ENCODE peak calls at places on chromosomes 11 and 22, in eight cellular contexts. C, W, B, I, S, L, F and U are unnamed samples.

GRCh38 chr22:40856513-40857308 is at the start of the genes ST13 and XPNPEP3:
- DNase-seq in C (peak; percentile 98), W (peak; percentile 96), B (peak; percentile 98), I (peak; percentile 93), S (peak; percentile 96), L (peak; percentile 81), F (peak; percentile 92), U (peak; percentile 98)

GRCh38 chr11:118180300-118180703 is 3.9 kb upstream of the SCN2B start:
- DNase-seq in C (no peak), W (no peak), B (peak; percentile 85), I (peak; percentile 30), S (no peak), L (no peak), F (no peak), U (no peak)

GRCh38 chr11:77147668-77148321 is 19.7 kb downstream of the MYO7A start:
- DNase-seq in C (peak; percentile 73), W (no peak), B (peak; percentile 68), I (no peak), S (no peak), L (no peak), F (no peak), U (no peak)

GRCh38 chr22:27433585-27434190 is 367.9 kb downstream of the MN1 start:
- DNase-seq in C (no peak), W (no peak), B (peak; percentile 71), I (peak; percentile 22), S (no peak), L (no peak), F (no peak), U (no peak)

GRCh38 chr22:21632237-21632895 is at the start of gene CCDC116:
- DNase-seq in C (peak; percentile 87), W (no peak), B (peak; percentile 74), I (no peak), S (no peak), L (no peak), F (no peak), U (no peak)

GRCh38 chr11:43989162-43989961 is 46.9 kb downstream of the C11orf96 start:
- DNase-seq in C (no peak), W (no peak), B (peak; percentile 91), I (peak; percentile 57), S (no peak), L (no peak), F (no peak), U (no peak)

GRCh38 chr22:25067851-25068421 is 115.4 kb downstream of the KIAA1671 start:
- DNase-seq in C (peak; percentile 93), W (no peak), B (no peak), I (no peak), S (no peak), L (no peak), F (no peak), U (no peak)

GRCh38 chr11:3154001-3154599 is 11.0 kb downstream of the OSBPL5 start:
- DNase-seq in C (no peak), W (no peak), B (no peak), I (no peak), S (no peak), L (no peak), F (no peak), U (no peak)

GRCh38 chr11:3854660-3854976 is 846 bp upstream of the STIM1 start:
- DNase-seq in C (no peak), W (no peak), B (no peak), I (no peak), S (no peak), L (no peak), F (no peak), U (no peak)

GRCh38 chr22:26617251-26618199 is at the start of gene CRYBB1:
- DNase-seq in C (no peak), W (no peak), B (no peak), I (no peak), S (no peak), L (no peak), F (no peak), U (no peak)

GRCh38 chr11:71108013-71108865 is 144.1 kb downstream of the SHANK2 start:
- DNase-seq in C (no peak), W (no peak), B (no peak), I (no peak), S (no peak), L (no peak), F (no peak), U (no peak)

GRCh38 chr22:17131686-17132085 is 10.5 kb upstream of the TMEM121B start:
- DNase-seq in C (no peak), W (no peak), B (no peak), I (peak; percentile 19), S (no peak), L (no peak), F (peak; percentile 55), U (no peak)

GRCh38 chr11:76620471-76620870 is 50.1 kb downstream of the LRRC32 start:
- DNase-seq in C (no peak), W (no peak), B (no peak), I (peak; percentile 71), S (no peak), L (no peak), F (no peak), U (no peak)

GRCh38 chr11:118233377-118233776 is 8.6 kb upstream of the JAML start:
- DNase-seq in C (no peak), W (no peak), B (no peak), I (no peak), S (no peak), L (no peak), F (no peak), U (no peak)

GRCh38 chr22:40705918-40706682 is 26.8 kb downstream of the MCHR1 start:
- DNase-seq in C (no peak), W (no peak), B (no peak), I (no peak), S (no peak), L (no peak), F (no peak), U (no peak)

GRCh38 chr11:92793189-92793588 is 176.3 kb upstream of the MTNR1B start:
- DNase-seq in C (no peak), W (no peak), B (no peak), I (no peak), S (no peak), L (no peak), F (no peak), U (no peak)

GRCh38 chr22:34608716-34609115 is 457.2 kb upstream of the ISX start:
- DNase-seq in C (no peak), W (no peak), B (no peak), I (peak; percentile 52), S (no peak), L (no peak), F (no peak), U (no peak)

GRCh38 chr22:42969348-42969975 is 45.5 kb downstream of the PACSIN2 start:
- DNase-seq in C (no peak), W (no peak), B (no peak), I (no peak), S (no peak), L (no peak), F (no peak), U (no peak)